ENCODE peak calls at places on chromosomes 2 and 18, in six cellular contexts. O is PC-3, I is OCI-LY7, R is astrocyte of the spinal cord, W is adrenal gland, F is PC-9. Z is an unnamed sample.

GRCh38 chr2:164917296-164917903 is 37.9 kb downstream of the SLC38A11 start:
- DNase-seq in O (peak; percentile 67), I (peak; percentile 16), R (peak; percentile 50), W (peak; percentile 72), F (peak; percentile 26), Z (peak; percentile 71)

GRCh38 chr2:85945576-85945975 is 56.8 kb upstream of the ST3GAL5 start:
- DNase-seq in O (no peak), I (no peak), R (no peak), W (no peak), F (no peak), Z (no peak)

GRCh38 chr2:41242001-41242331 is 790.1 kb upstream of the SLC8A1 start:
- DNase-seq in O (no peak), I (no peak), R (no peak), W (no peak), F (no peak), Z (no peak)

GRCh38 chr2:173210270-173211196 is 134.9 kb downstream of the MAP3K20 start:
- DNase-seq in O (peak; percentile 93), I (peak; percentile 65), R (peak; percentile 92), W (peak; percentile 77), F (peak; percentile 70), Z (peak; percentile 95)

GRCh38 chr2:196453613-196454047 is 185.9 kb upstream of the CCDC150 start:
- DNase-seq in O (peak; percentile 72), I (peak; percentile 47), R (peak; percentile 70), W (peak; percentile 48), F (peak; percentile 14), Z (peak; percentile 64)

GRCh38 chr18:58624011-58624410 is 4.9 kb downstream of the ALPK2 start:
- DNase-seq in O (no peak), I (no peak), R (peak; percentile 87), W (no peak), F (no peak), Z (no peak)

GRCh38 chr2:106104332-106105062 is 89.6 kb downstream of the UXS1 start:
- DNase-seq in O (peak; percentile 86), I (peak; percentile 70), R (peak; percentile 66), W (peak; percentile 54), F (peak; percentile 54), Z (peak; percentile 75)

GRCh38 chr2:26602575-26602974 is 38.6 kb downstream of the CIB4 start:
- DNase-seq in O (no peak), I (no peak), R (no peak), W (no peak), F (no peak), Z (no peak)

GRCh38 chr2:102891261-102891660 is 129.4 kb downstream of the TMEM182 start:
- DNase-seq in O (no peak), I (no peak), R (peak; percentile 26), W (no peak), F (no peak), Z (peak; percentile 49)

GRCh38 chr2:9885036-9885684 is 41.9 kb downstream of the TAF1B start:
- DNase-seq in O (no peak), I (no peak), R (peak; percentile 40), W (no peak), F (no peak), Z (peak; percentile 50)

GRCh38 chr2:45849491-45850283 is 198.2 kb downstream of the PRKCE start:
- DNase-seq in O (peak; percentile 46), I (no peak), R (peak; percentile 73), W (no peak), F (no peak), Z (peak; percentile 88)

GRCh38 chr2:187853413-187853812 is 299.2 kb upstream of the TFPI start:
- DNase-seq in O (no peak), I (no peak), R (no peak), W (no peak), F (no peak), Z (no peak)

GRCh38 chr18:50281972-50282520 is 723 bp upstream of the MBD1 start:
- DNase-seq in O (no peak), I (no peak), R (no peak), W (no peak), F (no peak), Z (no peak)

GRCh38 chr18:51151568-51152511 is 45.6 kb downstream of the MEX3C start:
- DNase-seq in O (no peak), I (peak; percentile 65), R (no peak), W (no peak), F (no peak), Z (no peak)

GRCh38 chr18:32470136-32470712 is 458 bp downstream of the GAREM1 start:
- DNase-seq in O (no peak), I (peak; percentile 10), R (no peak), W (peak; percentile 48), F (peak; percentile 29), Z (peak; percentile 25)

GRCh38 chr2:66271777-66272176 is 163.1 kb upstream of the MEIS1 start:
- DNase-seq in O (no peak), I (no peak), R (no peak), W (no peak), F (no peak), Z (no peak)

GRCh38 chr2:20115902-20116301 is 64.5 kb upstream of the LAPTM4A start:
- DNase-seq in O (no peak), I (no peak), R (no peak), W (no peak), F (no peak), Z (no peak)

GRCh38 chr2:110741491-110741980 is 9.2 kb downstream of the ACOXL start:
- DNase-seq in O (peak; percentile 97), I (no peak), R (no peak), W (no peak), F (peak; percentile 80), Z (peak; percentile 76)

GRCh38 chr2:213752575-213752974 is 468.3 kb downstream of the SPAG16 start:
- DNase-seq in O (no peak), I (no peak), R (no peak), W (no peak), F (no peak), Z (no peak)

GRCh38 chr2:134413912-134414311 is 160.0 kb downstream of the MGAT5 start:
- DNase-seq in O (no peak), I (no peak), R (no peak), W (no peak), F (no peak), Z (no peak)

GRCh38 chr2:220365023-220365422 is 737.6 kb downstream of the SLC4A3 start:
- DNase-seq in O (no peak), I (no peak), R (peak; percentile 81), W (no peak), F (no peak), Z (peak; percentile 97)

GRCh38 chr2:108587621-108588020 is 53.4 kb downstream of the LIMS1 start:
- DNase-seq in O (peak; percentile 72), I (no peak), R (peak; percentile 88), W (peak; percentile 92), F (no peak), Z (peak; percentile 69)

GRCh38 chr2:150762571-150762970 is 275.1 kb upstream of the RND3 start:
- DNase-seq in O (no peak), I (no peak), R (no peak), W (no peak), F (no peak), Z (no peak)

GRCh38 chr2:222707689-222708273 is 36.3 kb downstream of the MOGAT1 start:
- DNase-seq in O (peak; percentile 46), I (no peak), R (peak; percentile 59), W (no peak), F (no peak), Z (peak; percentile 48)

GRCh38 chr2:216574046-216574445 is 59.2 kb upstream of the IGFBP2 start:
- DNase-seq in O (no peak), I (no peak), R (peak; percentile 54), W (no peak), F (no peak), Z (no peak)

GRCh38 chr18:43571078-43571689 is 293.9 kb upstream of the SYT4 start:
- DNase-seq in O (peak; percentile 59), I (peak; percentile 14), R (peak; percentile 72), W (no peak), F (no peak), Z (peak; percentile 65)

GRCh38 chr18:43570593-43570992 is 293.3 kb upstream of the SYT4 start:
- DNase-seq in O (no peak), I (no peak), R (no peak), W (no peak), F (no peak), Z (no peak)

GRCh38 chr18:43578636-43579203 is 301.4 kb upstream of the SYT4 start:
- DNase-seq in O (no peak), I (no peak), R (peak; percentile 38), W (no peak), F (no peak), Z (no peak)

GRCh38 chr18:43572165-43572564 is 294.9 kb upstream of the SYT4 start:
- DNase-seq in O (no peak), I (no peak), R (no peak), W (no peak), F (no peak), Z (no peak)

DNA sequence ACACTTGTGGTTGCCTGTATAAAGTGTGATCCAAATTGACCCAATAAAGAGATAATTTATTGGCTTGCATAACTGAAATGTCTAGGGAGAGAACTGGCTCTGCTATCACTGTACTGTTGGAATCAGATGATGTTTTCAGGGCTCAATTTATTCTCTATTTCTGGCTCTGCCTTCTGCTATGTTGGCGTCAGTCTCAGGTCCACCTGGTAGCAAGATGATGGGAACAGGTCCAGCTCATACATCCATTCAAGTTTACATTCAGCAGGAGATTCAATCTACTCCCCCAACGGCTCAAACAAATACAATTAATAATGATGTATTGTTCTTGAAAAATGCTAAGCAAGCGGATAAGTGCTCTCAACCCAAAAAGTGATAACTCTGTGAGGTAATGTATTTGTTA is 297.7 kb upstream of the SYT4 start:
- DNase-seq in O (no peak), I (no peak), R (no peak), W (no peak), F (no peak), Z (no peak)
- H3K4me3 ChIP-seq in O (no peak overlapping the region), I (no peak overlapping the region), R (no peak overlapping the region), W (no peak overlapping the region), F (no peak overlapping the region), Z (no peak overlapping the region)

GRCh38 chr2:67650292-67651133 is 253.4 kb downstream of the ETAA1 start:
- DNase-seq in O (peak; percentile 85), I (peak; percentile 4), R (peak; percentile 86), W (peak; percentile 89), F (peak; percentile 32), Z (peak; percentile 91)
- TF ChIP-seq CTCF in O (peak; percentile 90), I (peak; percentile 62), R (peak; percentile 84), W (peak; percentile 87), F (peak; percentile 68), Z (peak; percentile 76)

DNA sequence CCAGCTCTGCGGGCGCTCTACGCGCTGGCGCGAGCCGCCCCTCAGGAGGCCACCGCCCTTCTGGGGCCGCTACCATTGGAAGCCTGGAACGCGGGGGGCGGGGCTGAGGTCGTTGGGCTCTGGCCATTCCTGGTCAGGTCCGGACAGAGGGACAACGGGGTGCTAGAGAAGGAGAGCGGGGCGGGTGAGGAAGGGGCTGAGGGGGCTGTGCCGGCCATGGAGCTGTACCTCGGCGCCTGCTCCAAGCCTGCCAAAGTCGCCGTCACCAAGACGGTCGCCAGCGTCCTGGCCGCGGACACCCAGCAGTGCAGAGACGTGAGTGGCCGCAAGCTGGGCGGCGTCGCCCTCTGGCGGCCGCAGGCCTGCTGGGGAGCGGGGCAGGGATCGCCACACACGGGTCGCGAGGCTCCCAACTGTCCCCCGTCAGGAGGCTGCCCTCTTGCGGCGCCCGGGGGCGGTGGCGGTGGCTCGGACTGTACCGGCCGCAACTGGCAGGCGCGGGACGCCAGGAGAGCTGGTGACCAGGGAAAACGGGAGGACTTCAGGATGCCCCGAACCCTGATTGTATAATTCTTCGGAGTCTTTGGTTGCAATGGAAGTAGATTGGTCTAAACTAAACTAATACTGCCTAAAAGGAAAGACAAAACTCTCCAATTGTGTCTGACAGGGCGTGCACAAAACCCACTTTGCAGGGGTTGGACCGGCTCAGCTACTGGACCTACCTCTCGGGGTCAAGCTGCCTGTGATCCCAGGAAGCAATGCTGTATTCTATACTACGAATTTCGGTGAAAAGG is at the start of gene FSIP2:
- DNase-seq in O (peak; percentile 62), I (no peak), R (peak; percentile 74), W (peak; percentile 79), F (no peak), Z (peak; percentile 86)
- H3K4me3 ChIP-seq in O (peak within 1 kb of the TSS; percentile 43), I (no peak within 1 kb of the TSS), R (peak within 1 kb of the TSS; percentile 57), W (peak within 1 kb of the TSS; percentile 25), F (no peak within 1 kb of the TSS), Z (peak within 1 kb of the TSS; percentile 52)

GRCh38 chr18:500230-500555 is 308 bp downstream of the COLEC12 start:
- DNase-seq in O (no peak), I (no peak), R (peak; percentile 53), W (no peak), F (no peak), Z (no peak)
- TF ChIP-seq CTCF in O (no peak), I (no peak), R (no peak), W (no peak), F (no peak), Z (no peak)

Z was measured in epithelial cell of esophagus.